ENCODE peak calls at places on chromosomes 4 and X, in eight cellular contexts. R is stimulated activated CD8-positive, alpha-beta memory T cell treated with anti-CD3 and anti-CD28 coated beads, Interleukin-4, amount 100 ng/mL, for 1 hour; K is glutamatergic neuron; G is endodermal cell; C is GM13977; Y is nephron progenitor cell; O is activated CD8-positive, alpha-beta memory T cell treated with anti-CD3 and anti-CD28 coated beads for 4 hours; E is NCI-H748 treated with DMSO at 0.1 percent for 48 hours. B is an unnamed sample.
A peak's percentile ranks its signal among the peaks of the same experiment; 100 is the strongest.

GRCh38 chr4:98430708-98431403 is 169.7 kb downstream of the RAP1GDS1 start:
- DNase-seq in R (no peak), K (no peak), G (no peak), C (no peak), Y (no peak), O (no peak), E (no peak), B (no peak)

GRCh38 chrX:48782795-48783194 is 3.6 kb upstream of the GATA1 start:
- DNase-seq in R (no peak), K (no peak), G (no peak), C (no peak), Y (no peak), O (no peak), E (no peak), B (no peak)

GRCh38 chr4:155787113-155787710 is 28.4 kb downstream of the GUCY1B1 start:
- DNase-seq in R (no peak), K (no peak), G (peak; percentile 55), C (peak; percentile 63), Y (peak; percentile 8), O (no peak), E (peak; percentile 53), B (peak; percentile 47)

GRCh38 chr4:52748432-52748831 is 2.8 kb downstream of the ERVMER34-1 start:
- DNase-seq in R (no peak), K (no peak), G (no peak), C (no peak), Y (no peak), O (no peak), E (no peak), B (peak; percentile 20)

GRCh38 chr4:25795566-25796454 is 67.0 kb downstream of the SEL1L3 start:
- DNase-seq in R (no peak), K (no peak), G (peak; percentile 88), C (no peak), Y (peak; percentile 51), O (no peak), E (no peak), B (no peak)

GRCh38 chrX:1093112-1093511 is 119.3 kb downstream of the CRLF2 start:
- DNase-seq in R (no peak), K (peak; percentile 44), G (no peak), C (no peak), Y (no peak), O (no peak), E (no peak), B (no peak)

GRCh38 chr4:6405417-6405747 is 67.0 kb downstream of the PPP2R2C start:
- DNase-seq in R (no peak), K (peak; percentile 49), G (peak; percentile 58), C (no peak), Y (no peak), O (no peak), E (no peak), B (no peak)

GRCh38 chr4:6443035-6444023 is 29.1 kb downstream of the PPP2R2C start:
- DNase-seq in R (no peak), K (peak; percentile 37), G (no peak), C (no peak), Y (no peak), O (no peak), E (no peak), B (no peak)

GRCh38 chrX:20547649-20548051 is 280.9 kb upstream of the RPS6KA3 start:
- DNase-seq in R (no peak), K (no peak), G (no peak), C (no peak), Y (peak; percentile 16), O (no peak), E (no peak), B (peak; percentile 5)

GRCh38 chrX:136495043-136495442 is 2.3 kb upstream of the HTATSF1 start:
- DNase-seq in R (no peak), K (no peak), G (no peak), C (no peak), Y (no peak), O (no peak), E (no peak), B (no peak)

GRCh38 chrX:1526565-1526964 is 10.4 kb downstream of the P2RY8 start:
- DNase-seq in R (no peak), K (no peak), G (no peak), C (no peak), Y (no peak), O (no peak), E (no peak), B (no peak)

GRCh38 chr4:14520171-14520570 is 482.1 kb upstream of the CPEB2 start:
- DNase-seq in R (no peak), K (no peak), G (no peak), C (no peak), Y (no peak), O (no peak), E (no peak), B (no peak)

GRCh38 chr4:6852582-6852981 is 57.0 kb upstream of the TBC1D14 start:
- DNase-seq in R (no peak), K (no peak), G (no peak), C (no peak), Y (no peak), O (no peak), E (no peak), B (no peak)

GRCh38 chrX:15129412-15129811 is 140.5 kb downstream of the ASB9 start:
- DNase-seq in R (no peak), K (no peak), G (no peak), C (no peak), Y (no peak), O (no peak), E (no peak), B (no peak)

GRCh38 chr4:149347139-149347538 is 468.5 kb downstream of the IQCM start:
- DNase-seq in R (no peak), K (no peak), G (no peak), C (no peak), Y (no peak), O (no peak), E (no peak), B (no peak)